ENCODE peak calls at places on chromosome 4, in five cellular contexts. A is K562, N is GM12878, J is HepG2, R is H1. V is an unnamed sample.
A peak's percentile ranks its signal among the peaks of the same experiment; 100 is the strongest.

GRCh38 chr4:158817562-158818370 is 48.9 kb downstream of the FNIP2 start:
- DNase-seq in N (peak; percentile 64), J (no peak), A (no peak), R (no peak), V (no peak)

GRCh38 chr4:80492761-80493160 is 157.2 kb downstream of the CFAP299 start:
- DNase-seq in R (no peak), N (no peak), A (peak; percentile 17), J (no peak), V (no peak)

GRCh38 chr4:86387013-86387412 is 27.2 kb upstream of the MAPK10 start:
- DNase-seq in R (no peak), A (no peak), N (no peak), J (no peak), V (no peak)

GRCh38 chr4:30718021-30718888 is 1.9 kb upstream of the PCDH7 start:
- DNase-seq in N (no peak), R (no peak), A (no peak), J (no peak), V (peak; percentile 46)

GRCh38 chr4:128333309-128334006 is 45.8 kb upstream of the PGRMC2 start:
- DNase-seq in A (no peak), N (no peak), J (no peak), R (no peak), V (no peak)

GRCh38 chr4:10201356-10202223 is 85.0 kb upstream of the WDR1 start:
- DNase-seq in R (no peak), A (no peak), J (no peak), N (no peak), V (no peak)

GRCh38 chr4:3418029-3418762 is 23.6 kb upstream of the HGFAC start:
- DNase-seq in A (no peak), R (no peak), J (no peak), N (no peak), V (no peak)

GRCh38 chr4:52372747-52373146 is 286.4 kb downstream of the USP46 start:
- DNase-seq in A (no peak), J (no peak), N (no peak), R (no peak), V (no peak)

GRCh38 chr4:96108146-96108545 is 268.3 kb downstream of the PDHA2 start:
- DNase-seq in A (no peak), N (no peak), R (no peak), J (no peak), V (no peak)

DNA sequence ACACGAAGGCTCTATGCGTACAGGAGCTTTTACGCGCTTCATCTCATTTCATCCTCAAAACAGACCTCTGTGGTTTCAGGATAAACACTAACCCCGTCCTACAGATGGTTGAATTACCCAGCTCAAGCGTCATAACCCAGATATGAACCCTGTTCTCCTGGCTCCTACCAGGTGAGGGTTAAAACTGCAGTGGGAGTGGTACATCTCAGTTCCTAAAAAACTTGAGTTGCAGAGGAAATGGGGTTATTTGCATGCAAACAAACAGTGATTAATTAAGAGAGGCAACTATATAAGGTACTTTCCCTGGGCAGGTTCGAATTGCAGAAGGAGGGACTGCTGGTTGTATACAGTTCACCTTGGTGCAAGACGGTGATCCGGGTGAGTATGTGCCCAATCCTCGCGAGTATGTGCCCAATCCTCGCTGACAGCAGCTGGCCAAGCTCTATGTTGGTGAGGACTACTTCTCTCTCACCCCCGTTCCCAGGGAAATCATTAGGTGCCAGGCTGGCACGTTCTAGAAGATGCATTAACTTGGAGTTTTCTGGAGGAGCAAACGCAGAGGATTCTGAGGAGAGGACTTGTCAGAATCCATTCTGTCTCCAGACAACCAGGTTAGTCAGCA is 72.6 kb downstream of the FHDC1 start:
- DNase-seq in J (no peak), N (peak; percentile 28), R (no peak), A (no peak), V (no peak)
- TF ChIP-seq EP300 in J (no peak), N (no peak), R (no peak), A (no peak), V (no peak)

GRCh38 chr4:4985036-4985435 is 34.2 kb downstream of the CYTL1 start:
- DNase-seq in J (no peak), R (no peak), A (no peak), N (no peak), V (no peak)

GRCh38 chr4:4980818-4981217 is 38.4 kb downstream of the CYTL1 start:
- DNase-seq in N (no peak), J (no peak), R (no peak), A (no peak), V (no peak)

GRCh38 chr4:4981827-4982226 is 37.4 kb downstream of the CYTL1 start:
- DNase-seq in N (no peak), J (no peak), R (no peak), A (no peak), V (no peak)

GRCh38 chr4:4984186-4984585 is 35.1 kb downstream of the CYTL1 start:
- DNase-seq in A (no peak), R (no peak), N (no peak), J (no peak), V (no peak)

DNA sequence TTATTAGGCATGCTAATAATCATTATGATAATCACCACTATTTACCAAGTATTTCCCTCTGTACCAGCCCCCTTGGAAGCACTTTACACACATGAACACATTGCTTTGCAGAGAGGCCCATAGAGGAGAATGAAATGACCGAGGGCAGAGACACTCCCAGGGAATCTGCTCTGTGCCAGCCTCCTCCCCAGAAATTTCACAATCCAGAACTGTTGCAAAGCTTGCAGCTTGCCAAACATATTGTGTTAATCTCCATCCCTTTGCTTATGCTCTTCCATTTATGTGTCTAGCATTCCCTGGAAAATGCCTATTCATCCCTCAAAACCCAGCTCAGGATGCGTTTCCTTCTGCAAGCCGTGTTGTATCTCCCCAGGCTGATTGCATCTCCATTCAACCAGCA is 37.8 kb downstream of the CYTL1 start:
- DNase-seq in A (no peak), N (no peak), R (no peak), J (no peak), V (no peak)
- H3K9ac ChIP-seq in A (no peak overlapping the region), N (no peak overlapping the region), R (no peak overlapping the region), J (no peak overlapping the region), V (no peak overlapping the region)

GRCh38 chr4:139734875-139735380 is 69.3 kb downstream of the MGST2 start:
- DNase-seq in A (no peak), R (peak; percentile 54), J (no peak), N (no peak), V (peak; percentile 97)
- TF ChIP-seq POLR2AphosphoS5 in A (no peak), R (peak; percentile 18), J (no peak), N (no peak), V (no peak)

GRCh38 chr4:99447079-99447478 is 11.9 kb upstream of the ADH7 start:
- DNase-seq in R (no peak), J (no peak), A (peak; percentile 16), N (peak; percentile 34), V (no peak)
- TF ChIP-seq EP300 in R (no peak), J (no peak), A (no peak), N (no peak), V (no peak)

GRCh38 chr4:152109585-152110509 is 349.0 kb upstream of the GATB start:
- DNase-seq in J (no peak), R (no peak), N (no peak), A (no peak), V (no peak)
- H3K9ac ChIP-seq in J (no peak overlapping the region), R (no peak overlapping the region), N (no peak overlapping the region), A (no peak overlapping the region), V (no peak overlapping the region)

DNA sequence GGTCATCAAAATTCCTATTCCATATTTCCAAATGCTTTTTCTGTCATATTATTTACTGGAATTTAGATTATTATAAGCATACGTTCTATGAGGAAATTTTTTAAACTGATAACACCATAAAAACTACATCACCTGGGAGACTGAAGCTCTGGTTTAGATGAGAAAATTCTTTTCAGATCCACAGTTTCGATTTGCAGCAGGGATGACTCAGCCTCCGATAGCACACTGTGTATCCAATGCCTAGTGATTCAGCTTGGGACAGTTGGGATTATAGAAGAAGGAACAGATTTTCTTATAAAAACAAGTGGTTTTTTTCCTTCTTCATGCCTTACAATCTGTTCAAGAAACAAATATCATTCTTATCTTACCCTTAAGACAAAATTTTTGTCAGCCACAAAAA is 129.0 kb downstream of the FBXO8 start:
- DNase-seq in R (no peak), A (peak; percentile 64), N (no peak), J (no peak), V (no peak)
- TF ChIP-seq POLR2AphosphoS5 in R (no peak), A (no peak), N (no peak), J (no peak), V (no peak)

DNA sequence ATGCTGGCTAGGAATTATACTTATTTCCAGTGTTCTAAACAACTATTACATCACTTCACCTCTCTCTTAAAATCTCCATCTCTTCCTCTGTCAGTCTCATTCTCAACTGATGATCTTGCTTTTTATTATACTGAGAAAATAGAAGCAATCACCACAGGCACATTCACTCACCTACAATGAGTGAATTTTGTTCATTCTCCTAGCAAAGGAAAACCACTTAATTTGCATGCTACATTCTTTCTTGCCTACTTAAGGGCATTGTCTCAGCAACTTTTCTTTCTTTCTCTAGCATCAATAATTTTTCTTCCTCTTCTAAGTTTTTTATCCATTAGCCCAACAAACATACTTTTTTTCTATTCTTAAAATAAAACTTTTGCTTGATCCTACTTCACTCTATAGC is 21.1 kb upstream of the USP38 start:
- DNase-seq in R (no peak), A (no peak), N (no peak), J (no peak), V (no peak)
- TF ChIP-seq EP300 in R (no peak), A (no peak), N (no peak), J (no peak), V (no peak)

V was measured in SK-N-SH.